ENCODE peak calls at places on chromosomes 3 and 15, in five cellular contexts. One of them, this sample, is unnamed.

GRCh38 chr3:189687475-189687874 is 56.3 kb downstream of the TP63 start:
- DNase-seq in HepG2: no peak
- DNase-seq in GM12878: no peak
- DNase-seq in A549: no peak
- DNase-seq in K562: no peak
- DNase-seq in this sample: no peak

GRCh38 chr3:138914870-138915502 is 32.0 kb downstream of the FOXL2 start:
- DNase-seq in A549: peak
- DNase-seq in HepG2: peak
- DNase-seq in K562: peak
- DNase-seq in GM12878: no peak
- DNase-seq in this sample: peak

GRCh38 chr15:99450896-99451358 is 114.9 kb upstream of the MEF2A start:
- DNase-seq in HepG2: no peak
- DNase-seq in K562: peak
- DNase-seq in GM12878: no peak
- DNase-seq in A549: no peak
- DNase-seq in this sample: peak

GRCh38 chr3:108511055-108511454 is 659 bp upstream of the MYH15 start:
- DNase-seq in K562: no peak
- DNase-seq in A549: no peak
- DNase-seq in GM12878: no peak
- DNase-seq in HepG2: no peak
- DNase-seq in this sample: no peak

GRCh38 chr15:81349271-81349670 is 24.7 kb downstream of the TMC3 start:
- DNase-seq in GM12878: no peak
- DNase-seq in A549: no peak
- DNase-seq in HepG2: no peak
- DNase-seq in K562: no peak
- DNase-seq in this sample: no peak

GRCh38 chr3:141366285-141367037 is 1.8 kb upstream of the ZBTB38 start:
- DNase-seq in A549: peak
- DNase-seq in GM12878: no peak
- DNase-seq in HepG2: peak
- DNase-seq in K562: peak
- DNase-seq in this sample: no peak

GRCh38 chr15:92869977-92870644 is 30.0 kb upstream of the CHD2 start:
- DNase-seq in GM12878: no peak
- DNase-seq in HepG2: no peak
- DNase-seq in A549: no peak
- DNase-seq in K562: no peak
- DNase-seq in this sample: no peak

GRCh38 chr3:111284485-111285187 is 213.0 kb downstream of the NECTIN3 start:
- DNase-seq in A549: no peak
- DNase-seq in HepG2: no peak
- DNase-seq in K562: no peak
- DNase-seq in GM12878: no peak
- DNase-seq in this sample: no peak

GRCh38 chr3:131028844-131029243 is 2.2 kb downstream of the NEK11 start:
- DNase-seq in K562: no peak
- DNase-seq in GM12878: no peak
- DNase-seq in HepG2: no peak
- DNase-seq in A549: no peak
- DNase-seq in this sample: no peak

GRCh38 chr3:150913174-150913922 is 8.1 kb upstream of the MINDY4B start:
- DNase-seq in GM12878: no peak
- DNase-seq in A549: no peak
- DNase-seq in K562: no peak
- DNase-seq in HepG2: no peak
- DNase-seq in this sample: no peak

GRCh38 chr3:83011471-83011870 is 1250.0 kb upstream of the GBE1 start:
- DNase-seq in A549: no peak
- DNase-seq in HepG2: no peak
- DNase-seq in K562: no peak
- DNase-seq in GM12878: no peak
- DNase-seq in this sample: no peak

GRCh38 chr3:1007890-1008289 is 84.9 kb upstream of the CNTN6 start:
- DNase-seq in GM12878: no peak
- DNase-seq in HepG2: no peak
- DNase-seq in A549: no peak
- DNase-seq in K562: no peak
- DNase-seq in this sample: no peak

GRCh38 chr3:4898454-4899313 is 80.6 kb upstream of the BHLHE40 start:
- DNase-seq in HepG2: no peak
- DNase-seq in K562: peak
- DNase-seq in A549: no peak
- DNase-seq in GM12878: peak
- DNase-seq in this sample: peak

GRCh38 chr15:68674975-68675374 is 96.2 kb downstream of the CORO2B start:
- DNase-seq in HepG2: no peak
- DNase-seq in K562: no peak
- DNase-seq in GM12878: peak
- DNase-seq in A549: no peak
- DNase-seq in this sample: peak

GRCh38 chr3:126268866-126269265 is 88.3 kb downstream of the KLF15 start:
- DNase-seq in GM12878: no peak
- DNase-seq in HepG2: no peak
- DNase-seq in K562: no peak
- DNase-seq in A549: no peak
- DNase-seq in this sample: no peak

GRCh38 chr3:31610700-31611275 is 78.1 kb downstream of the STT3B start:
- DNase-seq in HepG2: peak
- DNase-seq in A549: peak
- DNase-seq in GM12878: no peak
- DNase-seq in K562: peak
- DNase-seq in this sample: peak

GRCh38 chr15:63349156-63349555 is 32.5 kb downstream of the CA12 start:
- DNase-seq in GM12878: no peak
- DNase-seq in K562: no peak
- DNase-seq in HepG2: no peak
- DNase-seq in A549: no peak
- DNase-seq in this sample: no peak

GRCh38 chr15:83318861-83319415 is 34.5 kb upstream of the BNC1 start:
- DNase-seq in K562: no peak
- DNase-seq in HepG2: no peak
- DNase-seq in GM12878: no peak
- DNase-seq in A549: no peak
- DNase-seq in this sample: no peak

GRCh38 chr3:124559650-124560405 is 170.4 kb upstream of the UMPS start:
- DNase-seq in GM12878: no peak
- DNase-seq in K562: peak
- DNase-seq in HepG2: peak
- DNase-seq in A549: peak
- DNase-seq in this sample: peak

GRCh38 chr3:38725726-38726410 is 76.4 kb upstream of the SCN5A start:
- DNase-seq in A549: no peak
- DNase-seq in GM12878: no peak
- DNase-seq in HepG2: no peak
- DNase-seq in K562: peak
- DNase-seq in this sample: no peak

GRCh38 chr3:25155696-25156471 is 272.2 kb upstream of the RARB start:
- DNase-seq in HepG2: no peak
- DNase-seq in K562: no peak
- DNase-seq in A549: no peak
- DNase-seq in GM12878: no peak
- DNase-seq in this sample: no peak

GRCh38 chr3:140219923-140220452 is 285.0 kb downstream of the CLSTN2 start:
- DNase-seq in A549: no peak
- DNase-seq in GM12878: no peak
- DNase-seq in HepG2: no peak
- DNase-seq in K562: no peak
- DNase-seq in this sample: peak

GRCh38 chr3:187571701-187572100 is 98.5 kb downstream of the SST start:
- DNase-seq in HepG2: no peak
- DNase-seq in A549: no peak
- DNase-seq in K562: no peak
- DNase-seq in GM12878: no peak
- DNase-seq in this sample: no peak

GRCh38 chr3:150073031-150073430 is 102.3 kb upstream of the PFN2 start:
- DNase-seq in HepG2: no peak
- DNase-seq in GM12878: no peak
- DNase-seq in A549: no peak
- DNase-seq in K562: no peak
- DNase-seq in this sample: no peak

GRCh38 chr3:136141891-136142290 is 54.2 kb downstream of the MSL2 start:
- DNase-seq in A549: no peak
- DNase-seq in HepG2: no peak
- DNase-seq in GM12878: no peak
- DNase-seq in K562: no peak
- DNase-seq in this sample: no peak
- TF ChIP-seq MYC in A549: no peak
- TF ChIP-seq MYC in HepG2: no peak
- TF ChIP-seq MYC in GM12878: no peak
- TF ChIP-seq MYC in K562: no peak
- TF ChIP-seq MYC in this sample: no peak

GRCh38 chr3:19947549-19948071 is 713 bp downstream of the RAB5A start:
- DNase-seq in HepG2: peak
- DNase-seq in A549: peak
- DNase-seq in K562: peak
- DNase-seq in GM12878: no peak
- DNase-seq in this sample: peak
- TF ChIP-seq MYC in HepG2: no peak
- TF ChIP-seq MYC in A549: no peak
- TF ChIP-seq MYC in K562: peak
- TF ChIP-seq MYC in GM12878: no peak
- TF ChIP-seq MYC in this sample: no peak

GRCh38 chr3:128845119-128845518 is 34.3 kb upstream of the ACAD9 start:
- DNase-seq in A549: no peak
- DNase-seq in HepG2: peak
- DNase-seq in K562: peak
- DNase-seq in GM12878: no peak
- DNase-seq in this sample: peak
- TF ChIP-seq MYC in A549: no peak
- TF ChIP-seq MYC in HepG2: no peak
- TF ChIP-seq MYC in K562: no peak
- TF ChIP-seq MYC in GM12878: no peak
- TF ChIP-seq MYC in this sample: no peak

DNA sequence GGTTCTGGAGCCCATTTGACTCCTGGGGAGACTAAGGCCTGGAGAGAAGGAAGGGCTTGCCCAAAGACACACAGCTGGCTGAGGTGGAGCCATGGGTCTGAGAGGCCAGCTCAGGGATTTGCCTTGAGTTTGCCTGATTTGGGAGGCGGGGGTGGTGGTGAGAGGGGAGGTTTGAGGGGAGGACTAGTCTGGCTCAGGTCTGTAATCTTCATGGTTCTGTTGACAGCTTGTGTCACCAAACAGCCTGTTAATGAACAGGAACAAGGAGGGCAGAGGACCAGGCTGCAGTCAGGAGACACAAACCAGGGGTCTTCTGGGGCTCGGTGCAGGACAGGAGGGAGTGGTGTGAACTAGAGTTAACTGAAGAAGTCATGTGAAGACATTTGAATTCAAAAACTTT is 3.6 kb downstream of the TRH start:
- DNase-seq in HepG2: no peak
- DNase-seq in K562: no peak
- DNase-seq in GM12878: no peak
- DNase-seq in A549: no peak
- DNase-seq in this sample: no peak
- TF ChIP-seq MYC in HepG2: no peak
- TF ChIP-seq MYC in K562: no peak
- TF ChIP-seq MYC in GM12878: no peak
- TF ChIP-seq MYC in A549: no peak
- TF ChIP-seq MYC in this sample: no peak

This sample was measured in NB4.